ENCODE peak calls at places on chromosomes 12 and 14, in seven cellular contexts. S is IMR-90, D is neuronal stem cell, M is H9, K is H1, N is mesenchymal stem cell, W is trophoblast cell. Z is an unnamed sample.

GRCh38 chr14:99270491-99271287 is 1.3 kb downstream of the BCL11B start:
- DNase-seq in S (no peak), D (no peak), M (peak; percentile 69), K (no peak), N (no peak), W (no peak), Z (peak; percentile 80)

GRCh38 chr14:84144166-84144565 is 1385.8 kb upstream of the FLRT2 start:
- DNase-seq in S (peak; percentile 28), D (no peak), M (no peak), K (no peak), N (peak; percentile 39), W (no peak), Z (peak; percentile 28)

GRCh38 chr12:28622416-28622815 is 432.2 kb downstream of the CCDC91 start:
- DNase-seq in S (peak; percentile 80), D (no peak), M (no peak), K (no peak), N (peak; percentile 38), W (no peak), Z (peak; percentile 9)

GRCh38 chr12:82479511-82479910 is 121.2 kb downstream of the METTL25 start:
- DNase-seq in S (peak; percentile 59), D (peak; percentile 8), M (no peak), K (no peak), N (peak; percentile 17), W (no peak), Z (no peak)

GRCh38 chr14:29222671-29223268 is 456.2 kb downstream of the FOXG1 start:
- DNase-seq in S (peak; percentile 73), D (no peak), M (peak; percentile 26), K (no peak), N (peak; percentile 18), W (peak; percentile 44), Z (peak; percentile 36)

GRCh38 chr14:34204774-34205173 is 253.9 kb upstream of the EGLN3 start:
- DNase-seq in S (no peak), D (no peak), M (no peak), K (no peak), N (no peak), W (no peak), Z (no peak)

GRCh38 chr12:50545213-50545612 is 40.4 kb downstream of the DIP2B start:
- DNase-seq in S (no peak), D (no peak), M (no peak), K (no peak), N (no peak), W (no peak), Z (peak; percentile 44)

GRCh38 chr14:60225268-60225667 is 23.8 kb upstream of the PPM1A start:
- DNase-seq in S (no peak), D (no peak), M (no peak), K (no peak), N (no peak), W (no peak), Z (no peak)

GRCh38 chr14:92470215-92470614 is 43.4 kb upstream of the RIN3 start:
- DNase-seq in S (peak; percentile 65), D (no peak), M (no peak), K (no peak), N (no peak), W (no peak), Z (no peak)

GRCh38 chr14:63134801-63135200 is 69.4 kb upstream of the RHOJ start:
- DNase-seq in S (peak; percentile 35), D (peak; percentile 4), M (no peak), K (no peak), N (peak; percentile 21), W (peak; percentile 22), Z (peak; percentile 52)

GRCh38 chr14:77681196-77682157 is 26.3 kb downstream of the ALKBH1 start:
- DNase-seq in S (peak; percentile 25), D (no peak), M (no peak), K (no peak), N (peak; percentile 25), W (no peak), Z (no peak)

GRCh38 chr12:63898764-63899337 is 54.4 kb downstream of the SRGAP1 start:
- DNase-seq in S (no peak), D (no peak), M (no peak), K (no peak), N (no peak), W (no peak), Z (no peak)
- H3K18ac ChIP-seq in S (no peak overlapping the region), D (no peak overlapping the region), M (no peak overlapping the region), K (no peak overlapping the region), N (no peak overlapping the region), W (no peak overlapping the region), Z (no peak overlapping the region)

GRCh38 chr14:32985881-32986280 is 47.2 kb downstream of the NPAS3 start:
- DNase-seq in S (no peak), D (no peak), M (no peak), K (no peak), N (peak; percentile 28), W (no peak), Z (no peak)
- H3K18ac ChIP-seq in S (no peak overlapping the region), D (peak overlapping the region; percentile 92), M (no peak overlapping the region), K (no peak overlapping the region), N (no peak overlapping the region), W (no peak overlapping the region), Z (no peak overlapping the region)

GRCh38 chr12:90311561-90311960 is 602.9 kb upstream of the ATP2B1 start:
- DNase-seq in S (no peak), D (no peak), M (no peak), K (no peak), N (no peak), W (no peak), Z (no peak)
- H3K18ac ChIP-seq in S (no peak overlapping the region), D (no peak overlapping the region), M (no peak overlapping the region), K (no peak overlapping the region), N (no peak overlapping the region), W (no peak overlapping the region), Z (no peak overlapping the region)

DNA sequence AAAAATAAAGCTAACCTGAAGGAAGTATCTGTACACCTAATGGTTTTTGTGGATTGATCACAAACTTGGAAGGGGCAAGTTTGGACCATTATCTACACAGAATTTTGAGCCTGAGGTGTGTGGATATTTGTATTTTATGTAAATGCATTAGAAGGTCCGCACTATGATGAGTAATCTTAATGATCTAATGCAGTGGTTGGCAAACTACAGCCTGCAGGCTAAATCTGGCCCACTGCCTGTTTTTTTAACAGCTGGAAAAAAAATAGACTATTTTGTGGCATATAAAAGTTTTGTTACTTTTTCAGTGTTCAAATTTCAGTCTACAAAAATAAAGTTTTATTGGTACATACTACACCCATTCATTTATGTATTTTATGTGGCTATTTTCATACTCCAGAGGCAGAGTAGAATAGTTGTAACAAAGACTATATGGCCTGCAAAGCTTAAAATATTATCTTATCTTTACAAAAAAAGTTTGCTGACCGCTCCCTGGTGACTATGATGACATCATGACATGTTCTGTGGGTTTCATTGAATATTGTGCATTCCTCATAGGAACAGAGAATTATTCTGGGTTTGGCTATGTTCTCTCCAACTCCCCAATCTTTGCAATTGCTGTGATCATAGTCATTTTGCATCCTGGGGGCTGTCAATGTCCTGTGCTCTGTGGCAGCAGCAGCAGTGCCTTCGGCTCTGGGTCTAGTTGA is 962.6 kb upstream of the FBXO33 start:
- DNase-seq in S (no peak), D (no peak), M (no peak), K (no peak), N (peak; percentile 8), W (no peak), Z (no peak)
- H3K18ac ChIP-seq in S (no peak overlapping the region), D (no peak overlapping the region), M (no peak overlapping the region), K (no peak overlapping the region), N (no peak overlapping the region), W (no peak overlapping the region), Z (no peak overlapping the region)

DNA sequence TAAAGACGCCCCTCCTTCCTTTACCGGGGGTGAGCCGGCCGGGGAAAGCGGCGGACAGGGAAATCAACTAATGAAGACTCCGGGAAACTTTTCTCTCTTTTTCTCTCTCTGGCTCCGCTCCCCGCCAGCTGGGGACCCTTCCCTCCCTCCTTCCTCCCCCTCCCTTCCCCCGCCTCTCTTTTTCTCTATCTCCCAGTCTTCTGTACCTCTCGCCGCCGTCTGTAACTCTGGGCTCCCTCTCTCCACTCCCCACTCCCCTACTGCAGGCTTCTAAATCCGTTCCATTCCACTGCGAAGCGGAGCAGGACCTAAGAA is 6.9 kb upstream of the HOXC11 start:
- DNase-seq in S (no peak), D (no peak), M (peak; percentile 81), K (no peak), N (no peak), W (no peak), Z (peak; percentile 61)
- H3K18ac ChIP-seq in S (no peak overlapping the region), D (no peak overlapping the region), M (no peak overlapping the region), K (no peak overlapping the region), N (no peak overlapping the region), W (no peak overlapping the region), Z (no peak overlapping the region)

DNA sequence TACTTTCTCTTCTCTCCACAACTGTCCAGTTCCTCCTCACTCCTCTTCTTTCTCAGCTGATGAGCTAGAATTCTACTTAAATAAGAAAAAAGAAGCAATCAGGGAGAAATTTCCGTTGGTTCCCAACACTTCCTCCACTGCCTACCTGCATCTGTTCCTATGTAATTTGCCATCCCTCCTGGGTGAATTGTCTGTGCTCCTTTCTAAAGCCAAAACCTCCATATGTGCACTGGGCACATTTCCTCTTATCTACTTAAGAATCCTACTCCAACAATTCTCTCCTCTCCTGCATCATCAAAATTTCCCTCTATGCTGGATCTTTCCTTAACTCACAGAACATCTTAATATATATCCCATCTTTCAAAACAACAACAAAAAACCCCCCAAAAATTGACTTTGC is 35.2 kb downstream of the GPR65 start:
- DNase-seq in S (no peak), D (no peak), M (no peak), K (no peak), N (no peak), W (no peak), Z (no peak)
- H3K18ac ChIP-seq in S (no peak overlapping the region), D (no peak overlapping the region), M (no peak overlapping the region), K (no peak overlapping the region), N (no peak overlapping the region), W (no peak overlapping the region), Z (no peak overlapping the region)